ENCODE peak calls at places on chromosome 6, in four cellular contexts. One of them, this sample, is unnamed.

GRCh38 chr6:89786970-89787369 is 32.6 kb downstream of the MDN1 start:
- DNase-seq in tibial artery: no peak
- DNase-seq in GM23338: no peak
- DNase-seq in fibroblast of lung: no peak
- DNase-seq in this sample: no peak

GRCh38 chr6:155351273-155352129 is 37.2 kb upstream of the TFB1M start:
- DNase-seq in tibial artery: no peak
- DNase-seq in fibroblast of lung: no peak
- DNase-seq in GM23338: no peak
- DNase-seq in this sample: no peak

GRCh38 chr6:77926198-77926752 is 273.4 kb downstream of the MEI4 start:
- DNase-seq in GM23338: peak
- DNase-seq in tibial artery: no peak
- DNase-seq in fibroblast of lung: no peak
- DNase-seq in this sample: no peak

GRCh38 chr6:22448311-22448711 is 121.1 kb upstream of the HDGFL1 start:
- DNase-seq in tibial artery: no peak
- DNase-seq in fibroblast of lung: peak
- DNase-seq in GM23338: no peak
- DNase-seq in this sample: peak

GRCh38 chr6:67285770-67286495 is 1349.1 kb upstream of the ADGRB3 start:
- DNase-seq in fibroblast of lung: peak
- DNase-seq in GM23338: no peak
- DNase-seq in tibial artery: no peak
- DNase-seq in this sample: no peak

GRCh38 chr6:30743099-30744053 is 889 bp upstream of the FLOT1 start:
- DNase-seq in tibial artery: peak
- DNase-seq in GM23338: no peak
- DNase-seq in fibroblast of lung: no peak
- DNase-seq in this sample: no peak

GRCh38 chr6:81834141-81834621 is 81.7 kb upstream of the TENT5A start:
- DNase-seq in fibroblast of lung: peak
- DNase-seq in tibial artery: no peak
- DNase-seq in GM23338: no peak
- DNase-seq in this sample: peak

GRCh38 chr6:11315743-11316437 is 83.4 kb upstream of the NEDD9 start:
- DNase-seq in GM23338: no peak
- DNase-seq in fibroblast of lung: peak
- DNase-seq in tibial artery: no peak
- DNase-seq in this sample: peak

GRCh38 chr6:100176321-100176950 is 182.4 kb upstream of the MCHR2 start:
- DNase-seq in fibroblast of lung: peak
- DNase-seq in GM23338: peak
- DNase-seq in tibial artery: no peak
- DNase-seq in this sample: peak

GRCh38 chr6:1624071-1624847 is 14.5 kb downstream of the FOXC1 start:
- DNase-seq in GM23338: peak
- DNase-seq in fibroblast of lung: no peak
- DNase-seq in tibial artery: peak
- DNase-seq in this sample: no peak

GRCh38 chr6:34140075-34140474 is 5.8 kb downstream of the GRM4 start:
- DNase-seq in GM23338: no peak
- DNase-seq in fibroblast of lung: no peak
- DNase-seq in tibial artery: no peak
- DNase-seq in this sample: no peak

GRCh38 chr6:108942556-108943492 is 94.6 kb downstream of the ARMC2 start:
- DNase-seq in fibroblast of lung: no peak
- DNase-seq in tibial artery: no peak
- DNase-seq in GM23338: no peak
- DNase-seq in this sample: no peak

GRCh38 chr6:2999621-3000455 is at the start of gene NQO2:
- DNase-seq in GM23338: peak
- DNase-seq in fibroblast of lung: peak
- DNase-seq in tibial artery: peak
- DNase-seq in this sample: no peak

GRCh38 chr6:44256291-44257006 is 879 bp downstream of the SLC35B2 start:
- DNase-seq in tibial artery: no peak
- DNase-seq in GM23338: peak
- DNase-seq in fibroblast of lung: no peak
- DNase-seq in this sample: no peak

GRCh38 chr6:30752164-30752927 is 8.0 kb upstream of the IER3 start:
- DNase-seq in fibroblast of lung: peak
- DNase-seq in GM23338: no peak
- DNase-seq in tibial artery: peak
- DNase-seq in this sample: peak

GRCh38 chr6:159762681-159763293 is 942 bp downstream of the ACAT2 start:
- DNase-seq in tibial artery: peak
- DNase-seq in GM23338: peak
- DNase-seq in fibroblast of lung: peak
- DNase-seq in this sample: no peak

GRCh38 chr6:75882734-75883133 is 133.7 kb downstream of the MYO6 start:
- DNase-seq in tibial artery: no peak
- DNase-seq in fibroblast of lung: peak
- DNase-seq in GM23338: no peak
- DNase-seq in this sample: peak

GRCh38 chr6:19530188-19530587 is 307.0 kb upstream of the ID4 start:
- DNase-seq in tibial artery: no peak
- DNase-seq in GM23338: no peak
- DNase-seq in fibroblast of lung: no peak
- DNase-seq in this sample: no peak

GRCh38 chr6:157151989-157152388 is 171.3 kb downstream of the TMEM242 start:
- DNase-seq in fibroblast of lung: peak
- DNase-seq in tibial artery: no peak
- DNase-seq in GM23338: no peak
- DNase-seq in this sample: peak

GRCh38 chr6:41731561-41732086 is 3.8 kb downstream of the TFEB start:
- DNase-seq in GM23338: no peak
- DNase-seq in tibial artery: no peak
- DNase-seq in fibroblast of lung: no peak
- DNase-seq in this sample: no peak
- H3K4me3 ChIP-seq in GM23338: no peak
- H3K4me3 ChIP-seq in tibial artery: no peak
- H3K4me3 ChIP-seq in fibroblast of lung: no peak
- H3K4me3 ChIP-seq in this sample: no peak

GRCh38 chr6:68658338-68658737 is 23.3 kb downstream of the ADGRB3 start:
- DNase-seq in fibroblast of lung: no peak
- DNase-seq in tibial artery: no peak
- DNase-seq in GM23338: no peak
- DNase-seq in this sample: no peak
- TF ChIP-seq CTCF in fibroblast of lung: no peak
- TF ChIP-seq CTCF in tibial artery: no peak
- TF ChIP-seq CTCF in GM23338: no peak
- TF ChIP-seq CTCF in this sample: no peak

GRCh38 chr6:149483849-149484635 is 772 bp downstream of the ZC3H12D start:
- DNase-seq in GM23338: no peak
- DNase-seq in tibial artery: no peak
- DNase-seq in fibroblast of lung: no peak
- DNase-seq in this sample: no peak
- H3K4me3 ChIP-seq in GM23338: no peak
- H3K4me3 ChIP-seq in tibial artery: no peak
- H3K4me3 ChIP-seq in fibroblast of lung: no peak
- H3K4me3 ChIP-seq in this sample: no peak

GRCh38 chr6:46254946-46255345 is 84.2 kb upstream of the ENPP5 start:
- DNase-seq in tibial artery: no peak
- DNase-seq in GM23338: no peak
- DNase-seq in fibroblast of lung: no peak
- DNase-seq in this sample: no peak

GRCh38 chr6:46255528-46255927 is 84.7 kb upstream of the ENPP5 start:
- DNase-seq in fibroblast of lung: no peak
- DNase-seq in GM23338: no peak
- DNase-seq in tibial artery: no peak
- DNase-seq in this sample: no peak

GRCh38 chr6:46251583-46252339 is 81.0 kb upstream of the ENPP5 start:
- DNase-seq in tibial artery: no peak
- DNase-seq in fibroblast of lung: no peak
- DNase-seq in GM23338: no peak
- DNase-seq in this sample: no peak

GRCh38 chr6:46258249-46258648 is 87.5 kb upstream of the ENPP5 start:
- DNase-seq in tibial artery: no peak
- DNase-seq in GM23338: no peak
- DNase-seq in fibroblast of lung: no peak
- DNase-seq in this sample: no peak

DNA sequence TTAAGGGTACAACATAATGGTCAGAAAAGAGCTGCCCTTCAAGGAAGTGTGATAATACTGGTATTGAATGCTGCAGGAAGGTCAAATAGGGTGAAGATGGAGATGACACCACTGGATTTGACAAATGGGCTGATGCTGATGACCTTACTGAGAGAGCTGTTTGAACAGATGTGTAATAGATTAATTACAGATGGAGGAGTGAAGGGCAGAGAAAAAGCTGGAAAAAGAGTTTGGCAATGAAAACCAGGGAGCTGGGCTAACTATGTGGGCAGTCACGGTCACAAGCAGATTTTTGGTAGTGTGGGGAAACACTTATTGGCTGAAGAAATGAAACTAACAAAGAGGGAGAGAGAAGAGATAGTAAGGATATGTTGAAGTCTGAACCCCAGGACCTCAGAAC is 83.6 kb upstream of the ENPP5 start:
- DNase-seq in fibroblast of lung: no peak
- DNase-seq in GM23338: no peak
- DNase-seq in tibial artery: no peak
- DNase-seq in this sample: no peak
- TF ChIP-seq CTCF in fibroblast of lung: no peak
- TF ChIP-seq CTCF in GM23338: no peak
- TF ChIP-seq CTCF in tibial artery: no peak
- TF ChIP-seq CTCF in this sample: no peak

DNA sequence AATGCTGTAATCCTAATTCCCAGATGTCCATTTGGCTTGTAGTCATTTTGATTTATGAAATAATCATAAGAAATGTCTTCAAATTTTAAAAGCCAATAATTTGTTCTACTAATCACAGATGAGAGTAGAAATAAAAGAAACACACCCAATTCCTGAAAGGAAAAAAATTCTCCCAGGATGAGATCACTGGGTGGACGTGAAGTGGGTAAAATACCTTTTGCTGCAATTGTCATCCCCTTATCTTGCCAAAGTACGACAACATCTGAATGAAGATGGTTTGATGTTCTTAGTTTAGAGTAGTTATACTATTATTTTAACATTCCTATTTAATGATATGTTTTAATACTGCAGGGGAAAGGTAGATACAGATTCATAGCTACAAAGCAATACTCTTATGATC is 33.7 kb downstream of the MTHFD1L start:
- DNase-seq in fibroblast of lung: peak
- DNase-seq in GM23338: no peak
- DNase-seq in tibial artery: no peak
- DNase-seq in this sample: no peak
- H3K4me3 ChIP-seq in fibroblast of lung: no peak
- H3K4me3 ChIP-seq in GM23338: no peak
- H3K4me3 ChIP-seq in tibial artery: no peak
- H3K4me3 ChIP-seq in this sample: no peak